ENCODE peak calls at places on chromosome 19, in seven cellular contexts. One of them, this sample, is unnamed. For H3K9me3 and H3K27me3, the result is how much of the 10 kb centered on the place peaks cover.

GRCh38 chr19:2260341-2260751 is 4.1 kb upstream of the JSRP1 start:
- DNase-seq in tibial nerve: no peak
- DNase-seq in psoas muscle: no peak
- DNase-seq in adipocyte: no peak
- DNase-seq in endodermal cell: no peak
- DNase-seq in breast epithelium: no peak
- DNase-seq in ovary: no peak
- DNase-seq in this sample: peak

GRCh38 chr19:40640744-40641143 is 39.6 kb downstream of the LTBP4 start:
- DNase-seq in tibial nerve: no peak
- DNase-seq in endodermal cell: no peak
- DNase-seq in breast epithelium: no peak
- DNase-seq in psoas muscle: no peak
- DNase-seq in ovary: peak
- DNase-seq in adipocyte: peak
- DNase-seq in this sample: no peak

GRCh38 chr19:43781630-43782310 is 997 bp upstream of the KCNN4 start:
- DNase-seq in breast epithelium: no peak
- DNase-seq in ovary: no peak
- DNase-seq in endodermal cell: no peak
- DNase-seq in tibial nerve: no peak
- DNase-seq in adipocyte: no peak
- DNase-seq in psoas muscle: no peak
- DNase-seq in this sample: no peak

GRCh38 chr19:54431255-54431838 is 16.1 kb downstream of the TTYH1 start:
- DNase-seq in psoas muscle: no peak
- DNase-seq in tibial nerve: no peak
- DNase-seq in adipocyte: no peak
- DNase-seq in ovary: no peak
- DNase-seq in endodermal cell: no peak
- DNase-seq in breast epithelium: peak
- DNase-seq in this sample: peak

GRCh38 chr19:2814426-2814825 is 5.2 kb upstream of the ZNF554 start:
- DNase-seq in breast epithelium: no peak
- DNase-seq in adipocyte: no peak
- DNase-seq in tibial nerve: no peak
- DNase-seq in ovary: no peak
- DNase-seq in endodermal cell: no peak
- DNase-seq in psoas muscle: no peak
- DNase-seq in this sample: no peak

GRCh38 chr19:44401787-44402115 is 343 bp upstream of the ZNF285 start:
- DNase-seq in breast epithelium: no peak
- DNase-seq in ovary: no peak
- DNase-seq in tibial nerve: no peak
- DNase-seq in endodermal cell: no peak
- DNase-seq in adipocyte: no peak
- DNase-seq in psoas muscle: no peak
- DNase-seq in this sample: no peak

GRCh38 chr19:10517361-10517759 is at the start of gene S1PR5:
- DNase-seq in tibial nerve: no peak
- DNase-seq in adipocyte: peak
- DNase-seq in endodermal cell: peak
- DNase-seq in psoas muscle: no peak
- DNase-seq in ovary: no peak
- DNase-seq in breast epithelium: no peak
- DNase-seq in this sample: no peak

GRCh38 chr19:45279587-45280192 is 28.6 kb downstream of the MARK4 start:
- DNase-seq in psoas muscle: no peak
- DNase-seq in endodermal cell: no peak
- DNase-seq in tibial nerve: no peak
- DNase-seq in ovary: no peak
- DNase-seq in breast epithelium: no peak
- DNase-seq in adipocyte: no peak
- DNase-seq in this sample: no peak

GRCh38 chr19:45779231-45780145 is 2.8 kb downstream of the DMPK start:
- DNase-seq in adipocyte: peak
- DNase-seq in endodermal cell: peak
- DNase-seq in tibial nerve: peak
- DNase-seq in ovary: peak
- DNase-seq in psoas muscle: peak
- DNase-seq in breast epithelium: peak
- DNase-seq in this sample: peak

DNA sequence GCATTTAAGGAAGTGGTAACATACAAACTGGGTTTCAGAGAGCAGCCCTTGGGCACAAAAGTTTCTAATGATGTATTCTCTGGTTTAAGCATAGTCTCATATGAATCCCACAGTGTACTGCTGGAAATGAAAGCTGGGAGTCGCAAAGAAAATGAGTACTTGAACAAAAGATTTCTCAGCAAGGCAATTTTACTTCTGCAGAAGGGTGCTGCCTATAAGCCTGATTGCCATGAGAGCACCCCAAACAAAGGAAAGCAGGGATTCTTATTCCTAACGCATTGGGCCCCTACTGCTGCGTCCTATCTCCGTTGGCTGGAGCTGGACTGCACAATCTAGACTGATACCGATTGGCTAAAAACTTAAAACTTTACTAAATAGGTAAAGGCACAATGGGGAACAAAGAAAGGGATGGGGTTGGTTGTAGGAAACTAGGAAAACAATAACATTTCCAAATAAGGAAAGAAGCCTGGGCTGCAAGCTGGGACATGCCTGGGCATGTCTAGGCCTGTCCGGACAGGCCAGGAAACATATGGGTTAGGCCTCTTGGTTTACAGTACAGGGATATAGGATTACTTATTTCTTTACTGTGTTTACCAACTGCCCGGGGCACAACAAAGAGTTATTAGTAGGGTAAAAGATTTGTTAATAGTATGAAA is 27.4 kb upstream of the VN1R4 start:
- DNase-seq in adipocyte: no peak
- DNase-seq in psoas muscle: no peak
- DNase-seq in breast epithelium: no peak
- DNase-seq in endodermal cell: peak
- DNase-seq in ovary: no peak
- DNase-seq in tibial nerve: no peak
- DNase-seq in this sample: peak
- H3K9me3 ChIP-seq in adipocyte: under half
- H3K9me3 ChIP-seq in psoas muscle: under half
- H3K9me3 ChIP-seq in breast epithelium: under half
- H3K9me3 ChIP-seq in endodermal cell: under half
- H3K9me3 ChIP-seq in ovary: under half
- H3K9me3 ChIP-seq in tibial nerve: under half
- H3K9me3 ChIP-seq in this sample: under half

DNA sequence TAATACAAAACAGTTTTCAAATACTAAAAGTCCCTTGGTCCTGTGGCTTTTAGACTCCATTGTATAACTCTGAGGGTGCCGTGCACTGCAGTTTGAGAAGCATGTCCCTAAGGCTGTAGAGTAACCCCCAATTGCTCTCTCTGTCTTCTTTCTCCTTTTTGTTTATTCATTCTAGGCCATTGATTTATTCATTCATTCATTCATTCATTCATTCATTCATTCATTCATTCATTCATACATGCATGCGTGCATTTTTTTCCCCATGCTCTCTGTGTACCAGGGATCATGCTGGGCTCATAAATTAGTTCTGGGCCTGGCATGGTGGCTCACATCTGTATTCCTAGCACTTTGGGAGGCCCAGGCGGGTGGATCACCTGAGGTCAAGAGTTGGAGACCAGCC is 19.3 kb downstream of the PRR22 start:
- DNase-seq in endodermal cell: no peak
- DNase-seq in psoas muscle: no peak
- DNase-seq in tibial nerve: no peak
- DNase-seq in ovary: no peak
- DNase-seq in adipocyte: no peak
- DNase-seq in breast epithelium: no peak
- DNase-seq in this sample: no peak
- H3K27me3 ChIP-seq in endodermal cell: under half
- H3K27me3 ChIP-seq in psoas muscle: under half
- H3K27me3 ChIP-seq in tibial nerve: under half
- H3K27me3 ChIP-seq in ovary: under half
- H3K27me3 ChIP-seq in adipocyte: under half
- H3K27me3 ChIP-seq in breast epithelium: under half
- H3K27me3 ChIP-seq in this sample: under half

GRCh38 chr19:57004418-57004817 is 115.4 kb upstream of the USP29 start:
- DNase-seq in breast epithelium: no peak
- DNase-seq in psoas muscle: no peak
- DNase-seq in ovary: no peak
- DNase-seq in endodermal cell: no peak
- DNase-seq in adipocyte: no peak
- DNase-seq in tibial nerve: no peak
- DNase-seq in this sample: no peak
- H3K9me3 ChIP-seq in breast epithelium: under half
- H3K9me3 ChIP-seq in psoas muscle: under half
- H3K9me3 ChIP-seq in ovary: under half
- H3K9me3 ChIP-seq in endodermal cell: under half
- H3K9me3 ChIP-seq in adipocyte: under half
- H3K9me3 ChIP-seq in tibial nerve: under half
- H3K9me3 ChIP-seq in this sample: under half

GRCh38 chr19:15737722-15738121 is at the start of gene OR10H3:
- DNase-seq in ovary: no peak
- DNase-seq in tibial nerve: no peak
- DNase-seq in endodermal cell: no peak
- DNase-seq in adipocyte: no peak
- DNase-seq in psoas muscle: no peak
- DNase-seq in breast epithelium: no peak
- DNase-seq in this sample: no peak

DNA sequence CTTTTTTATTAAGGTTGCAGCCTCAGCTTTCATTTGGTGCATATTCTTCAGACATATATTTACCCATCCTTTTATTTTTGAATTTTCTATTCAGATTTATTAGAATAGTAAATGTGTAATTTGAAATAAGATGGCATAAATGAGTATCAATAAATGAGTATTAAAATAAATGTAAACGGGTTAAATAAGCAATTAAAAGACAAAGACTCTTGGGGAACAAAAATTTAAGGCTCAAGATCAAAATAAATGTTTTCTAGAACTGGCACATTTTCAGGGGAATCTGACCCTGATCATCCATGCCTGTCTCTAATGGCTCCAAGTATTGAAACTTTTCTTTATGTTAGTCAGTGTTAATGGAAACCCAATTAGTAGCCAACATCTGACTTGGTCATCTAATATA is 3.0 kb downstream of the OR10H3 start:
- DNase-seq in endodermal cell: no peak
- DNase-seq in breast epithelium: no peak
- DNase-seq in psoas muscle: no peak
- DNase-seq in ovary: no peak
- DNase-seq in tibial nerve: no peak
- DNase-seq in adipocyte: no peak
- DNase-seq in this sample: no peak
- H3K27me3 ChIP-seq in endodermal cell: under half
- H3K27me3 ChIP-seq in breast epithelium: under half
- H3K27me3 ChIP-seq in psoas muscle: under half
- H3K27me3 ChIP-seq in ovary: under half
- H3K27me3 ChIP-seq in tibial nerve: under half
- H3K27me3 ChIP-seq in adipocyte: under half
- H3K27me3 ChIP-seq in this sample: under half

GRCh38 chr19:19101540-19101939 is 36.7 kb downstream of the TMEM161A start:
- DNase-seq in ovary: no peak
- DNase-seq in adipocyte: no peak
- DNase-seq in endodermal cell: no peak
- DNase-seq in tibial nerve: no peak
- DNase-seq in psoas muscle: no peak
- DNase-seq in breast epithelium: no peak
- DNase-seq in this sample: no peak
- H3K9me3 ChIP-seq in ovary: under half
- H3K9me3 ChIP-seq in adipocyte: under half
- H3K9me3 ChIP-seq in endodermal cell: under half
- H3K9me3 ChIP-seq in tibial nerve: under half
- H3K9me3 ChIP-seq in psoas muscle: under half
- H3K9me3 ChIP-seq in breast epithelium: under half
- H3K9me3 ChIP-seq in this sample: under half

GRCh38 chr19:4292515-4292914 is 9.7 kb downstream of the TMIGD2 start:
- DNase-seq in ovary: no peak
- DNase-seq in adipocyte: no peak
- DNase-seq in psoas muscle: no peak
- DNase-seq in tibial nerve: no peak
- DNase-seq in endodermal cell: no peak
- DNase-seq in breast epithelium: no peak
- DNase-seq in this sample: no peak

GRCh38 chr19:4294389-4294788 is 7.8 kb downstream of the TMIGD2 start:
- DNase-seq in tibial nerve: no peak
- DNase-seq in endodermal cell: peak
- DNase-seq in psoas muscle: no peak
- DNase-seq in ovary: no peak
- DNase-seq in breast epithelium: no peak
- DNase-seq in adipocyte: no peak
- DNase-seq in this sample: no peak

GRCh38 chr19:4298772-4299550 is 3.2 kb downstream of the TMIGD2 start:
- DNase-seq in breast epithelium: no peak
- DNase-seq in psoas muscle: no peak
- DNase-seq in adipocyte: no peak
- DNase-seq in endodermal cell: no peak
- DNase-seq in ovary: no peak
- DNase-seq in tibial nerve: no peak
- DNase-seq in this sample: no peak

GRCh38 chr19:4297901-4298771 is 4.1 kb downstream of the TMIGD2 start:
- DNase-seq in psoas muscle: no peak
- DNase-seq in tibial nerve: no peak
- DNase-seq in ovary: no peak
- DNase-seq in endodermal cell: peak
- DNase-seq in breast epithelium: no peak
- DNase-seq in adipocyte: no peak
- DNase-seq in this sample: no peak

GRCh38 chr19:4295972-4296771 is 6.0 kb downstream of the TMIGD2 start:
- DNase-seq in ovary: no peak
- DNase-seq in endodermal cell: peak
- DNase-seq in adipocyte: no peak
- DNase-seq in tibial nerve: no peak
- DNase-seq in breast epithelium: no peak
- DNase-seq in psoas muscle: no peak
- DNase-seq in this sample: peak
- H3K27me3 ChIP-seq in ovary: under half
- H3K27me3 ChIP-seq in endodermal cell: under half
- H3K27me3 ChIP-seq in adipocyte: under half
- H3K27me3 ChIP-seq in tibial nerve: under half
- H3K27me3 ChIP-seq in breast epithelium: under half
- H3K27me3 ChIP-seq in psoas muscle: under half
- H3K27me3 ChIP-seq in this sample: under half

GRCh38 chr19:36547001-36547732 is 19.1 kb upstream of the ZNF260 start:
- DNase-seq in breast epithelium: no peak
- DNase-seq in tibial nerve: no peak
- DNase-seq in endodermal cell: no peak
- DNase-seq in ovary: no peak
- DNase-seq in psoas muscle: no peak
- DNase-seq in adipocyte: no peak
- DNase-seq in this sample: peak
- H3K9me3 ChIP-seq in breast epithelium: half or more
- H3K9me3 ChIP-seq in tibial nerve: half or more
- H3K9me3 ChIP-seq in endodermal cell: half or more
- H3K9me3 ChIP-seq in ovary: half or more
- H3K9me3 ChIP-seq in psoas muscle: half or more
- H3K9me3 ChIP-seq in adipocyte: half or more
- H3K9me3 ChIP-seq in this sample: under half

This sample was measured in fibroblast of lung.